ENCODE peak calls at places on chromosomes 6 and 20, in five cellular contexts. B is GM10248, Q is heart right ventricle, E is colonic mucosa, T is BJ. I is an unnamed sample.

GRCh38 chr6:156587751-156588301 is 189.4 kb upstream of the ARID1B start:
- DNase-seq in Q (no peak), E (no peak), T (no peak), B (no peak), I (no peak)

GRCh38 chr6:119148102-119148824 is 69.8 kb upstream of the FAM184A start:
- DNase-seq in T (no peak), B (peak), Q (no peak), E (peak), I (peak)

GRCh38 chr6:130934848-130935585 is 107.8 kb downstream of the SMLR1 start:
- DNase-seq in T (no peak), E (no peak), Q (no peak), B (no peak), I (no peak)

GRCh38 chr6:150354754-150355571 is 13.8 kb upstream of the IYD start:
- DNase-seq in E (no peak), B (no peak), Q (no peak), T (no peak), I (no peak)

GRCh38 chr6:70811788-70812187 is 144.1 kb downstream of the SMAP1 start:
- DNase-seq in T (no peak), E (no peak), Q (no peak), B (no peak), I (no peak)

GRCh38 chr6:131107166-131107565 is 28.1 kb upstream of the AKAP7 start:
- DNase-seq in T (peak), E (no peak), B (no peak), Q (no peak), I (no peak)

GRCh38 chr6:153879826-153880225 is 159.2 kb upstream of the OPRM1 start:
- DNase-seq in E (no peak), Q (no peak), B (no peak), T (no peak), I (no peak)

GRCh38 chr6:19988555-19988954 is 151.4 kb downstream of the ID4 start:
- DNase-seq in T (no peak), Q (no peak), E (no peak), B (no peak), I (no peak)

GRCh38 chr6:151948007-151948745 is 140.7 kb downstream of the ESR1 start:
- DNase-seq in Q (no peak), E (no peak), B (no peak), T (no peak), I (peak)

GRCh38 chr20:43913291-43914025 is 1.2 kb upstream of the TOX2 start:
- DNase-seq in T (no peak), Q (no peak), B (no peak), E (no peak), I (no peak)

GRCh38 chr6:170097505-170098427 is 193.1 kb downstream of the DLL1 start:
- DNase-seq in E (peak), B (no peak), T (no peak), Q (no peak), I (no peak)

GRCh38 chr20:36541227-36542018 is at the start of gene MYL9:
- DNase-seq in Q (peak), T (peak), E (peak), B (peak), I (peak)

GRCh38 chr6:48998574-48998973 is 464.5 kb downstream of the MMUT start:
- DNase-seq in T (no peak), E (no peak), Q (no peak), B (no peak), I (no peak)

GRCh38 chr20:33013701-33014326 is 6.3 kb downstream of the BPIFB2 start:
- DNase-seq in B (no peak), E (no peak), Q (no peak), T (no peak), I (no peak)

GRCh38 chr6:15464211-15464725 is 198.6 kb downstream of the DTNBP1 start:
- DNase-seq in Q (peak), T (no peak), E (peak), B (peak), I (peak)

GRCh38 chr20:14700641-14700965 is 363.2 kb upstream of the FLRT3 start:
- DNase-seq in E (peak), T (no peak), B (no peak), Q (no peak), I (no peak)

GRCh38 chr20:24730750-24731149 is 218.3 kb upstream of the CST7 start:
- DNase-seq in T (no peak), E (no peak), Q (no peak), B (no peak), I (no peak)

GRCh38 chr6:41505084-41506049 is 40.8 kb upstream of the FOXP4 start:
- DNase-seq in Q (peak), E (peak), T (peak), B (peak), I (peak)

GRCh38 chr20:63636752-63637633 is 10.1 kb upstream of the GMEB2 start:
- DNase-seq in E (no peak), Q (no peak), T (no peak), B (no peak), I (no peak)

GRCh38 chr6:167095888-167096287 is 27.0 kb upstream of the CCR6 start:
- DNase-seq in B (no peak), E (no peak), Q (no peak), T (no peak), I (no peak)

GRCh38 chr20:47544240-47544639 is 42.6 kb downstream of the NCOA3 start:
- DNase-seq in Q (no peak), E (no peak), B (no peak), T (no peak), I (peak)

GRCh38 chr6:35392111-35392702 is 49.8 kb downstream of the PPARD start:
- DNase-seq in T (no peak), E (peak), B (no peak), Q (no peak), I (no peak)

GRCh38 chr20:1897965-1898464 is 2.8 kb downstream of the SIRPA start:
- DNase-seq in B (peak), E (peak), Q (no peak), T (no peak), I (peak)

GRCh38 chr6:122050226-122050755 is 349.2 kb upstream of the HSF2 start:
- DNase-seq in E (no peak), T (no peak), Q (no peak), B (no peak), I (no peak)

GRCh38 chr6:168968228-168968627 is 285.4 kb downstream of the THBS2 start:
- DNase-seq in Q (no peak), T (peak), B (no peak), E (peak), I (peak)

GRCh38 chr6:7270320-7271204 is 42.4 kb downstream of the SSR1 start:
- DNase-seq in E (no peak), Q (no peak), B (no peak), T (no peak), I (no peak)

GRCh38 chr6:11398451-11399326 is 138.9 kb upstream of the TMEM170B start:
- DNase-seq in T (no peak), Q (no peak), E (peak), B (no peak), I (no peak)

DNA sequence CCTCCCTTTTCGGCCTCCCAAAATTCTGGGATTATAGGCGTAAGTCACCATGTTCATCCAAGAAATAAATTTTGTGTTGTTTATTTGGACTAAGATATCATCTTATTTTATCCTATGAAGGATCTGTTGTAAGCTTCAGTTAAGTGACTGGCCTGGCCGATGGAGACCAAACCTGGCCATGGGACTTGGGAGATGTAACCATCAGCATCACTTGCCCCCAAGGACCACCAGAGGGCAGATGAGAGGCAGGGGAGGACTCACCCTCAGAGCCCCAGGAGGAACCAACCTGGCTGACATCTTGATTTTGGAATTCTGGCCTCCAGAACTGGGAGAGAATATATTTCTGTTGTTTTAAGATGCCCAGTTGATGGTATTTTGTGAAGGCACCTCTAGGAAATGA is 266.7 kb downstream of the CDH26 start:
- DNase-seq in T (no peak), B (no peak), E (no peak), Q (no peak), I (peak)
- TF ChIP-seq CTCF in T (peak), B (peak), E (no peak), Q (peak), I (peak)

GRCh38 chr20:53214392-53214791 is 242.2 kb downstream of the TSHZ2 start:
- DNase-seq in B (no peak), Q (no peak), T (no peak), E (no peak), I (no peak)

GRCh38 chr20:53216478-53216855 is 244.3 kb downstream of the TSHZ2 start:
- DNase-seq in T (no peak), Q (no peak), E (no peak), B (no peak), I (no peak)

GRCh38 chr20:53215166-53215565 is 243.0 kb downstream of the TSHZ2 start:
- DNase-seq in B (no peak), E (no peak), Q (no peak), T (no peak), I (no peak)

GRCh38 chr20:53220482-53221307 is 248.5 kb downstream of the TSHZ2 start:
- DNase-seq in Q (no peak), T (no peak), E (no peak), B (no peak), I (no peak)

DNA sequence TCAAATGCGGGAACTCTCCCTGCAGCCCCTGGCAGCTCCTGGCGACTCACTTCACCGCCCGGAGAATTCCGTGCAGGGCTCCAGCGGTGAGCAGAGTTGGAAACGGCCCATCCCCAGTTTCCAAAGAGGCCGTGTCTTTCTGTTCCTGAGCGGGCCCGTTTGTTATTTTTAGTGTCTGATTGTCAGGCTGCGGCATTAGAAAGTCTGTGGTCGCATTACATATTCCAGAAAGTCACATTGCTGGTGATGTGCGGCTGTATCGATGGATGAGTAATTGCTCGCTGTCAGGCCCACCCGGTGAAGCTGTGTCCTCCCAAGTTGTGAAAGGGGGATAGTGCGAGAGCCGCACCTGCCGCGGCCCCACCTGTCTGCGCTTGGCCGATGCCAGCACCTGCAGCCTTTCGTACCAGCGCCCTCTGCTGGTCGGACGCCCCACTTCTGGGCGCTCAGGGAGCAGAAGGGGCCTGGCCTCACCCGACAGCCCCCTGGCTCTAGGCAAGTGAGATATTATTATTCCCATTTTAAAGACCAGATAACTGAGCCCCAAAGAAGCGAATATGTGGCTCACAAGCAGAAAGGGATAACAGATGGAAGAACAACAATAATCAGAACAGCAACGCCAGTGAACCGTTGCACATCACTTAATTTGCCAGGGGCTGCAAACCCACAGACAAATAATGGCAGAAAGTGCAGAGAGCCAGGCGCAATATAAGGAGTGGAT is 244.9 kb downstream of the TSHZ2 start:
- DNase-seq in Q (peak), T (no peak), B (peak), E (peak), I (peak)
- TF ChIP-seq CTCF in Q (peak), T (peak), B (peak), E (peak), I (peak)

DNA sequence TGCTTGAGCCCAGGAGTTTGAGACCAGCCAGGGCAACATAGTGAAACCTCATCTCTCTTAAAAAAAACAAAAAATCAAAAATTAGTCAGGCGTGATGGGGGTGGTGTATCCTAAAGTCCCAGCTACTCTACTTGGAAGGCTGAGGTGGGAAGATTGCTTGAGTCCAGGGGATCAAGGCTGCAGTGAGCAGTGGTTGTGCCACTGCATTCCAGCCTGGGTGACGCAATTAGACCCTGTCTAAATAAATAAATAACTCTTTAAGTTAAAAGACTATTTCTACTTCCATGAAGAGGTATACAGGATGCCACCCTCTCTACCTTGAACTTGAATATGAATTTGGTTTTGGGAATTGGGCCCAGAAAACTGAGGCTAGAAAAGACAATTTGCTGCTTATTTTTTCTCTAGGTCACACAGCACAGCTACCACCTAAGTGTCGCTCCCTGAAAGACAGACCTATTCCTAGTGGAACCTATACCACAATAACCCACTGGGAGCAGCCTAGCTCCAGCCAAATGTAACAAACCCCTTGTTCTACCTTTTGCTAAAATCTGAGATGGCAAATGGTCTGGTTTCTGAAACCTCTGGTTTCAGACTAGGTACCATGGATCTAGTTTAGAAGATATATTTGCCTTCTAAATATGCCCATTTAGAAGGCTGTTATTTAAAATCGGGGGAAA is 35.2 kb downstream of the HMGCLL1 start:
- DNase-seq in T (no peak), B (no peak), Q (no peak), E (no peak), I (no peak)
- TF ChIP-seq CTCF in T (no peak), B (no peak), Q (no peak), E (no peak), I (no peak)

GRCh38 chr6:68761985-68762384 is 126.9 kb downstream of the ADGRB3 start:
- DNase-seq in B (no peak), Q (no peak), E (no peak), T (no peak), I (no peak)

GRCh38 chr6:68760486-68760885 is 125.4 kb downstream of the ADGRB3 start:
- DNase-seq in B (no peak), E (no peak), Q (no peak), T (no peak), I (no peak)

GRCh38 chr6:68756454-68757375 is 121.6 kb downstream of the ADGRB3 start:
- DNase-seq in B (no peak), Q (no peak), T (no peak), E (no peak), I (no peak)

GRCh38 chr6:68757821-68758220 is 122.7 kb downstream of the ADGRB3 start:
- DNase-seq in T (no peak), E (no peak), Q (no peak), B (no peak), I (no peak)

GRCh38 chr6:68760941-68761676 is 126.0 kb downstream of the ADGRB3 start:
- DNase-seq in B (no peak), E (no peak), T (no peak), Q (no peak), I (no peak)
- TF ChIP-seq CTCF in B (no peak), E (no peak), T (no peak), Q (peak), I (no peak)

GRCh38 chr20:57708694-57709673 is 831 bp downstream of the PMEPA1 start:
- DNase-seq in E (peak), Q (peak), T (no peak), B (no peak), I (peak)
- TF ChIP-seq CTCF in E (no peak), Q (no peak), T (no peak), B (no peak), I (no peak)

GRCh38 chr20:4062721-4063606 is 47.6 kb upstream of the RNF24 start:
- DNase-seq in Q (no peak), T (no peak), B (no peak), E (no peak), I (no peak)

GRCh38 chr20:4065405-4065841 is 50.1 kb upstream of the RNF24 start:
- DNase-seq in Q (no peak), B (no peak), T (no peak), E (no peak), I (no peak)

GRCh38 chr20:4063631-4064030 is 48.3 kb upstream of the RNF24 start:
- DNase-seq in B (no peak), Q (no peak), T (no peak), E (no peak), I (no peak)

GRCh38 chr20:4066551-4066950 is 51.2 kb upstream of the RNF24 start:
- DNase-seq in T (no peak), B (no peak), Q (no peak), E (no peak), I (no peak)

GRCh38 chr20:4064118-4064962 is 49.0 kb upstream of the RNF24 start:
- DNase-seq in B (no peak), Q (peak), T (peak), E (peak), I (no peak)
- TF ChIP-seq CTCF in B (no peak), Q (peak), T (peak), E (no peak), I (no peak)

GRCh38 chr6:43427406-43428111 is at the start of gene ABCC10:
- DNase-seq in B (peak), Q (peak), E (peak), T (peak), I (peak)
- TF ChIP-seq CTCF in B (peak), Q (peak), E (peak), T (peak), I (peak)